ENCODE peak calls at places on chromosomes 5 and 9, in five cellular contexts. A is H4, U is ovary, X is HTR-8/SVneo, V is neural progenitor cell. O is an unnamed sample.

GRCh38 chr5:172696171-172696849 is 55.2 kb downstream of the NEURL1B start:
- DNase-seq in A (no peak), U (peak; percentile 59), X (no peak), V (no peak), O (no peak)

GRCh38 chr9:89433826-89434225 is 64.1 kb downstream of the SEMA4D start:
- DNase-seq in A (peak; percentile 47), U (no peak), X (no peak), V (no peak), O (no peak)

GRCh38 chr9:28762167-28762566 is 1188.9 kb upstream of the C9orf72 start:
- DNase-seq in A (no peak), U (no peak), X (no peak), V (no peak), O (no peak)

GRCh38 chr5:65034782-65035181 is 266.1 kb downstream of the CWC27 start:
- DNase-seq in A (no peak), U (no peak), X (no peak), V (peak; percentile 23), O (no peak)

GRCh38 chr9:8715792-8716191 is 916.2 kb upstream of the DMAC1 start:
- DNase-seq in A (no peak), U (no peak), X (no peak), V (no peak), O (no peak)

GRCh38 chr5:10485142-10485795 is 43.6 kb downstream of the ROPN1L start:
- DNase-seq in A (peak; percentile 100), U (no peak), X (peak; percentile 60), V (no peak), O (peak; percentile 98)

GRCh38 chr9:135478858-135479468 is 619 bp upstream of the PPP1R26 start:
- DNase-seq in A (peak; percentile 30), U (peak; percentile 40), X (peak; percentile 22), V (peak; percentile 50), O (peak; percentile 32)

GRCh38 chr9:88746744-88747398 is 211.9 kb downstream of the NXNL2 start:
- DNase-seq in A (no peak), U (no peak), X (no peak), V (peak; percentile 38), O (peak; percentile 39)

GRCh38 chr5:27311544-27311943 is 273.2 kb upstream of the CDH9 start:
- DNase-seq in A (no peak), U (no peak), X (no peak), V (no peak), O (no peak)

GRCh38 chr9:99677281-99677680 is 144.4 kb upstream of the NR4A3 start:
- DNase-seq in A (no peak), U (no peak), X (no peak), V (no peak), O (no peak)

GRCh38 chr5:53366245-53366644 is 114.2 kb upstream of the FST start:
- DNase-seq in A (no peak), U (no peak), X (no peak), V (no peak), O (peak; percentile 32)

GRCh38 chr5:173963867-173964429 is 25.0 kb upstream of the C5orf47 start:
- DNase-seq in A (no peak), U (no peak), X (no peak), V (peak; percentile 69), O (no peak)

GRCh38 chr9:132828201-132828770 is 49.8 kb downstream of the AK8 start:
- DNase-seq in A (no peak), U (no peak), X (no peak), V (no peak), O (no peak)

GRCh38 chr5:52682492-52682891 is 105.2 kb upstream of the ITGA1 start:
- DNase-seq in A (no peak), U (no peak), X (no peak), V (peak; percentile 56), O (no peak)

GRCh38 chr5:111792659-111793058 is 35.7 kb upstream of the NREP start:
- DNase-seq in A (peak; percentile 26), U (no peak), X (no peak), V (no peak), O (no peak)